ENCODE peak calls at places on chromosomes 4 and X, in seven cellular contexts. Y is tibial artery; T is CD8-positive, alpha-beta T cell; R is activated CD4-positive, alpha-beta T cell treated with anti-CD3 and anti-CD28 coated beads, Interleukin-2, amount 50 U/mL, for 48 hours; K is heart right ventricle; P is nephron progenitor cell; W is HepG2. J is an unnamed sample.

GRCh38 chr4:73193155-73193554 is 65.4 kb downstream of the ANKRD17 start:
- DNase-seq in Y (no peak), T (no peak), R (no peak), K (no peak), P (no peak), W (no peak), J (no peak)

GRCh38 chrX:108018659-108019381 is 26.0 kb upstream of the VSIG1 start:
- DNase-seq in Y (no peak), T (peak; percentile 27), R (no peak), K (no peak), P (no peak), W (no peak), J (no peak)

GRCh38 chrX:11129546-11129945 is 18.4 kb downstream of the HCCS start:
- DNase-seq in Y (no peak), T (no peak), R (no peak), K (no peak), P (no peak), W (no peak), J (no peak)

GRCh38 chr4:175309041-175309440 is 390.9 kb downstream of the ADAM29 start:
- DNase-seq in Y (no peak), T (no peak), R (no peak), K (no peak), P (no peak), W (no peak), J (no peak)

GRCh38 chrX:46837543-46838481 is 969 bp downstream of the RP2 start:
- DNase-seq in Y (no peak), T (no peak), R (no peak), K (no peak), P (no peak), W (peak; percentile 12), J (no peak)

GRCh38 chrX:51494409-51494808 is 2.0 kb downstream of the NUDT11 start:
- DNase-seq in Y (no peak), T (no peak), R (no peak), K (no peak), P (no peak), W (no peak), J (no peak)

GRCh38 chrX:125577479-125577878 is 257.8 kb downstream of the TEX13C start:
- DNase-seq in Y (no peak), T (no peak), R (no peak), K (no peak), P (no peak), W (no peak), J (no peak)

GRCh38 chrX:28638775-28639174 is 51.5 kb downstream of the IL1RAPL1 start:
- DNase-seq in Y (no peak), T (no peak), R (no peak), K (no peak), P (no peak), W (no peak), J (no peak)

GRCh38 chrX:116277391-116277790 is 106.8 kb downstream of the AGTR2 start:
- DNase-seq in Y (no peak), T (no peak), R (no peak), K (no peak), P (no peak), W (no peak), J (no peak)

GRCh38 chrX:11764602-11765067 is 6.6 kb downstream of the MSL3 start:
- DNase-seq in Y (no peak), T (no peak), R (no peak), K (no peak), P (no peak), W (no peak), J (no peak)

GRCh38 chr4:87575408-87575807 is 32.9 kb upstream of the DSPP start:
- DNase-seq in Y (no peak), T (no peak), R (no peak), K (no peak), P (no peak), W (no peak), J (no peak)

GRCh38 chr4:67744561-67745283 is 9.5 kb downstream of the GNRHR start:
- DNase-seq in Y (no peak), T (no peak), R (no peak), K (no peak), P (no peak), W (no peak), J (no peak)

GRCh38 chr4:8383451-8384160 is 56.9 kb downstream of the ACOX3 start:
- DNase-seq in Y (no peak), T (no peak), R (no peak), K (no peak), P (no peak), W (no peak), J (no peak)

GRCh38 chr4:10007436-10007740 is 13.9 kb downstream of the SLC2A9 start:
- DNase-seq in Y (no peak), T (no peak), R (no peak), K (no peak), P (no peak), W (no peak), J (no peak)

GRCh38 chr4:110196871-110197420 is 1.5 kb downstream of the ELOVL6 start:
- DNase-seq in Y (peak; percentile 69), T (peak; percentile 44), R (peak; percentile 69), K (peak; percentile 34), P (peak; percentile 73), W (no peak), J (no peak)

GRCh38 chr4:8502836-8503585 is 62.4 kb downstream of the TRMT44 start:
- DNase-seq in Y (no peak), T (no peak), R (no peak), K (no peak), P (no peak), W (peak; percentile 18), J (no peak)

GRCh38 chrX:32673193-32673592 is 538.2 kb downstream of the DMD start:
- DNase-seq in Y (no peak), T (no peak), R (no peak), K (no peak), P (no peak), W (peak; percentile 0), J (no peak)

GRCh38 chrX:124208675-124209074 is 123.8 kb upstream of the TEX13D start:
- DNase-seq in Y (no peak), T (no peak), R (no peak), K (no peak), P (no peak), W (no peak), J (no peak)

GRCh38 chr4:24991015-24991414 is 39.7 kb downstream of the LGI2 start:
- DNase-seq in Y (no peak), T (no peak), R (no peak), K (peak; percentile 54), P (no peak), W (no peak), J (peak; percentile 45)

GRCh38 chr4:77818077-77818666 is 996 bp downstream of the CNOT6L start:
- DNase-seq in Y (peak; percentile 82), T (peak; percentile 29), R (peak; percentile 59), K (peak; percentile 82), P (peak; percentile 55), W (peak; percentile 85), J (peak; percentile 79)

J was measured in foreskin keratinocyte.